ENCODE peak calls at places on chromosome 5, in six cellular contexts. M is CD8-positive, alpha-beta T cell; C is ascending aorta; Q is stomach; K is fibroblast of lung; X is adrenal gland. A is an unnamed sample. For H3K36me3, the result is how much of the 10 kb centered on the place peaks cover.

GRCh38 chr5:55895276-55895675 is 44.1 kb downstream of the IL31RA start:
- DNase-seq in M (no peak), C (no peak), Q (no peak), K (no peak), X (no peak), A (no peak)

GRCh38 chr5:167295686-167296015 is 995.8 kb upstream of the WWC1 start:
- DNase-seq in M (no peak), C (no peak), Q (no peak), K (peak), X (no peak), A (no peak)

GRCh38 chr5:176157656-176158055 is 80.6 kb upstream of the SIMC1 start:
- DNase-seq in M (no peak), C (no peak), Q (no peak), K (no peak), X (no peak), A (no peak)

GRCh38 chr5:460413-460700 is 17.4 kb downstream of the EXOC3 start:
- DNase-seq in M (no peak), C (peak), Q (no peak), K (no peak), X (no peak), A (no peak)

GRCh38 chr5:175735701-175736100 is 77.8 kb downstream of the HRH2 start:
- DNase-seq in M (no peak), C (no peak), Q (no peak), K (no peak), X (no peak), A (no peak)

GRCh38 chr5:120734033-120734432 is 269.9 kb downstream of the PRR16 start:
- DNase-seq in M (no peak), C (no peak), Q (no peak), K (no peak), X (no peak), A (no peak)

GRCh38 chr5:145912594-145912993 is 23.8 kb upstream of the SH3RF2 start:
- DNase-seq in M (no peak), C (no peak), Q (no peak), K (no peak), X (no peak), A (no peak)

GRCh38 chr5:95284512-95285405 is at the start of gene MCTP1:
- DNase-seq in M (no peak), C (no peak), Q (peak), K (no peak), X (no peak), A (no peak)

GRCh38 chr5:83443539-83443938 is 28.0 kb upstream of the VCAN start:
- DNase-seq in M (no peak), C (no peak), Q (no peak), K (peak), X (no peak), A (no peak)

GRCh38 chr5:153965102-153965645 is 73.5 kb downstream of the FAM114A2 start:
- DNase-seq in M (no peak), C (peak), Q (peak), K (peak), X (peak), A (peak)

GRCh38 chr5:123000731-123001130 is 35.8 kb downstream of the PPIC start:
- DNase-seq in M (no peak), C (no peak), Q (no peak), K (no peak), X (no peak), A (no peak)

GRCh38 chr5:138542120-138542955 is 698 bp downstream of the ETF1 start:
- DNase-seq in M (no peak), C (no peak), Q (peak), K (no peak), X (no peak), A (peak)

GRCh38 chr5:5156461-5157082 is 16.4 kb downstream of the ADAMTS16 start:
- DNase-seq in M (no peak), C (no peak), Q (no peak), K (no peak), X (no peak), A (no peak)

GRCh38 chr5:59064256-59064655 is 481.4 kb downstream of the RAB3C start:
- DNase-seq in M (no peak), C (no peak), Q (no peak), K (no peak), X (no peak), A (no peak)
- H3K4me3 ChIP-seq in M (no peak), C (no peak), Q (no peak), K (no peak), X (no peak), A (no peak)

GRCh38 chr5:143399616-143400540 is 3.6 kb downstream of the NR3C1 start:
- DNase-seq in M (no peak), C (no peak), Q (no peak), K (peak), X (no peak), A (no peak)
- H3K27ac ChIP-seq in M (no peak), C (peak), Q (peak), K (peak), X (no peak), A (peak)

DNA sequence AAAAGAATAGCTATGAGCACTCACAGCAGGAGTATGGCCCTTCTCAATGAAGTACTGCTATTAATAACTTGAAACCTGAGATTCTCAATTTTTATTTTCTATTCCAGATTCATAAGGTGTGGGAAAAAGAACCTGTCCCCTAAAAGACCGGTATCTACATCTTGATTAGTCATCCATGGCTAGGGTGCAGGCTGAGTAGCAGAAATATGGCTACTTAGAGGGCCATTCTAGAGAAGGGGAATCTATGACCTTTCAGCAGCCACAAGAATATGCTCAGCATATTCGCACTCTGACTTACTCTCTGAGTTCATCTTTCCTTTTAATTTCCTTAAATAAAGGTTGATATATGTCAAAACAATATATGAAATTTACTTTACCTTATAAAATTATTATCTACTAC is 27.7 kb downstream of the WDR36 start:
- DNase-seq in M (no peak), C (no peak), Q (no peak), K (no peak), X (no peak), A (no peak)
- H3K36me3 ChIP-seq in M (under half), C (under half), Q (half or more), K (under half), X (half or more), A (under half)

DNA sequence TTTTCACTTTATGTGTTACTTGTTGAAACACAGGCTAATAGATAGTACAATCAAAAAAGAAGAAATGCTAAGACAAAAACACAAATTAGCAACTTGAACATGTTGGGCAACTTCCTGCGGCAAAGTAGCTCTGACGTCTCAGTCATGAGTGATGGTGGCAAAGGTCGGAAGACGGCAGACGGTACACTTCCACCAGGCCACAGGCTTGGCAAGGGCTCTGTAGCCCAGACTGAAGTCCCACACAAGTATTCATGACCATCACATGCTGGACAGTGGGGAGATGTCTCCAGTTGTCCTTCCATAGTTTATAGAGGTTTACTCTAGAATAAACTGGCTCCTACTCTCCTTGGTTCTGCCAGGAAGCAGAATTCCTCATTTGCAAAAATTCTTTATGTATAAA is 831.3 kb downstream of the MTRR start:
- DNase-seq in M (no peak), C (no peak), Q (no peak), K (peak), X (no peak), A (no peak)
- H3K4me3 ChIP-seq in M (no peak), C (no peak), Q (no peak), K (no peak), X (no peak), A (no peak)

GRCh38 chr5:148884339-148885020 is 58.1 kb downstream of the ADRB2 start:
- DNase-seq in M (no peak), C (no peak), Q (no peak), K (no peak), X (no peak), A (no peak)
- H3K27ac ChIP-seq in M (no peak), C (no peak), Q (no peak), K (no peak), X (no peak), A (no peak)

DNA sequence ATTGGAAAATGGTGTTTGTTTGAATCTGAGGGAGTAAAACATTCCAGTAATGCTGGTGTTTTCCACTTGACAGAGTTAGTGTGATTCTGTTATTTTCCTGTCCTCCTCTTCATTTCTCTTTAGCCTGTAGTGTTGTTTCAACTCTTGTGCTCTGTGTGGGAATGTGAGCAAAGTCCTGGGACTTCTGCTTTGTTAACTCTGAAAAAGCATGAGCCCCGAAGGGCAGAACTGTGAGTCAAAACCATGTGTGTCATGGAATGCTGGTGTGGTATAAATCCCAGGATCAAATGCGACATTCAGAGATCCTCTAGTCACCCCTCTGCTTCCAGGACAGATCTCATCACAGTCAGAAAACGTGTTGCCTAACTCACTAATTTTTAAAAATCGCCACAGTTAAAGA is 8.9 kb downstream of the F2R start:
- DNase-seq in M (no peak), C (no peak), Q (no peak), K (no peak), X (no peak), A (no peak)
- H3K36me3 ChIP-seq in M (under half), C (under half), Q (under half), K (under half), X (under half), A (under half)

GRCh38 chr5:17224858-17225436 is 7.5 kb downstream of the BASP1 start:
- DNase-seq in M (no peak), C (no peak), Q (no peak), K (no peak), X (no peak), A (no peak)
- H3K4me3 ChIP-seq in M (no peak), C (no peak), Q (no peak), K (no peak), X (no peak), A (no peak)

GRCh38 chr5:177311723-177312648 is at the start of gene MXD3:
- DNase-seq in M (peak), C (peak), Q (peak), K (peak), X (peak), A (peak)
- H3K27ac ChIP-seq in M (no peak), C (no peak), Q (peak), K (peak), X (no peak), A (peak)

DNA sequence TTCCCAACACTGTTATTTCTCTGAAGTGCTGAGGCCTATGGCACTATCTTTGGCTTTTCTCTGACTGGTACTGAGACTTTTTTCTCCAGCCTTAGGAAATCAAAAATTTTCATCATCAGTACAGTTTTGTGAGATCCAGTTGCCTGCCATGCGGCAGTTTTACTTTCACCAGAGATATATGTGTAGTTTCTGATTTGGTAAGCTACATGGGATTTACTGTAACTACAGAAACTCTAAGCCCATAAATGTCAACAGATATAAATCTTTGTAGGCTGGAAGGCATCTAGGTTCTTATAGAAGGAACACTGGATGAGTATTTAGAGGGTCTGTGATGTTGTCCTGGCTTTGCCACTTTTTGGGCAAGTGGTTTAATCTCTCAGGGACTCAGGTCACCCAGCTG is 69.0 kb downstream of the DOCK2 start:
- DNase-seq in M (no peak), C (no peak), Q (no peak), K (no peak), X (no peak), A (no peak)
- H3K36me3 ChIP-seq in M (half or more), C (under half), Q (under half), K (under half), X (under half), A (under half)

GRCh38 chr5:1636981-1637638 is 113.3 kb upstream of the LPCAT1 start:
- DNase-seq in M (no peak), C (peak), Q (no peak), K (no peak), X (peak), A (no peak)
- H3K4me3 ChIP-seq in M (no peak), C (no peak), Q (no peak), K (no peak), X (no peak), A (no peak)